ENCODE peak calls at places on chromosomes 1 and 21, in nine cellular contexts. Y, K, S, Z, G, X, T, V and L are unnamed samples.

GRCh38 chr1:47637111-47637685 is 199.4 kb downstream of the FOXD2 start:
- DNase-seq in Y (no peak), K (no peak), S (no peak), Z (no peak), G (no peak), X (no peak), T (no peak), V (no peak), L (no peak)

GRCh38 chr1:55056632-55056992 is 17.3 kb downstream of the PCSK9 start:
- DNase-seq in Y (no peak), K (no peak), S (no peak), Z (no peak), G (no peak), X (no peak), T (no peak), V (no peak), L (no peak)

GRCh38 chr1:246012271-246012854 is 494.7 kb downstream of the SMYD3 start:
- DNase-seq in Y (peak), K (peak), S (peak), Z (peak), G (no peak), X (peak), T (peak), V (peak), L (peak)

GRCh38 chr1:210598135-210598652 is 269.5 kb downstream of the HHAT start:
- DNase-seq in Y (no peak), K (peak), S (no peak), Z (no peak), G (no peak), X (no peak), T (no peak), V (no peak), L (no peak)

GRCh38 chr1:232678185-232678886 is 48.4 kb upstream of the SIPA1L2 start:
- DNase-seq in Y (no peak), K (no peak), S (no peak), Z (peak), G (no peak), X (no peak), T (peak), V (peak), L (no peak)

GRCh38 chr1:224615861-224616760 is at the start of gene CNIH3:
- DNase-seq in Y (no peak), K (no peak), S (no peak), Z (peak), G (no peak), X (peak), T (peak), V (peak), L (peak)

GRCh38 chr21:44365251-44365966 is 12.0 kb downstream of the TRPM2 start:
- DNase-seq in Y (no peak), K (no peak), S (no peak), Z (no peak), G (peak), X (no peak), T (no peak), V (no peak), L (no peak)

GRCh38 chr1:109761227-109762038 is 2.3 kb downstream of the EPS8L3 start:
- DNase-seq in Y (no peak), K (no peak), S (no peak), Z (no peak), G (peak), X (no peak), T (no peak), V (no peak), L (no peak)

GRCh38 chr1:26225033-26225831 is 8.8 kb upstream of the CEP85 start:
- DNase-seq in Y (no peak), K (no peak), S (no peak), Z (no peak), G (peak), X (no peak), T (no peak), V (no peak), L (no peak)

GRCh38 chr21:36849461-36849860 is 117.0 kb downstream of the HLCS start:
- DNase-seq in Y (no peak), K (no peak), S (no peak), Z (no peak), G (no peak), X (no peak), T (peak), V (no peak), L (no peak)

GRCh38 chr21:35226960-35227741 is 178.0 kb upstream of the RUNX1 start:
- DNase-seq in Y (peak), K (no peak), S (no peak), Z (peak), G (no peak), X (no peak), T (peak), V (peak), L (peak)

GRCh38 chr1:206717237-206717989 is 32.7 kb downstream of the MAPKAPK2 start:
- DNase-seq in Y (peak), K (no peak), S (no peak), Z (no peak), G (no peak), X (no peak), T (no peak), V (no peak), L (peak)

GRCh38 chr1:25779387-25779786 is 20.6 kb upstream of the SELENON start:
- DNase-seq in Y (no peak), K (no peak), S (no peak), Z (no peak), G (no peak), X (no peak), T (no peak), V (no peak), L (no peak)

GRCh38 chr21:37668462-37669239 is 247.6 kb downstream of the KCNJ6 start:
- DNase-seq in Y (no peak), K (no peak), S (no peak), Z (no peak), G (no peak), X (no peak), T (no peak), V (no peak), L (no peak)

GRCh38 chr1:93080424-93080823 is 1.3 kb downstream of the MTF2 start:
- DNase-seq in Y (peak), K (peak), S (peak), Z (peak), G (no peak), X (peak), T (peak), V (peak), L (peak)

GRCh38 chr1:8397511-8397910 is 79.6 kb downstream of the SLC45A1 start:
- DNase-seq in Y (peak), K (no peak), S (no peak), Z (no peak), G (no peak), X (no peak), T (no peak), V (no peak), L (peak)

GRCh38 chr1:31013187-31013864 is 52.2 kb downstream of the PUM1 start:
- DNase-seq in Y (no peak), K (no peak), S (no peak), Z (no peak), G (no peak), X (peak), T (peak), V (no peak), L (peak)

GRCh38 chr1:232182206-232182605 is 447.7 kb downstream of the SIPA1L2 start:
- DNase-seq in Y (no peak), K (no peak), S (no peak), Z (no peak), G (no peak), X (no peak), T (no peak), V (no peak), L (no peak)

GRCh38 chr1:235646463-235646862 is 3.1 kb downstream of the GNG4 start:
- DNase-seq in Y (no peak), K (no peak), S (no peak), Z (no peak), G (no peak), X (no peak), T (no peak), V (peak), L (no peak)

GRCh38 chr1:216960716-216961115 is 237.5 kb upstream of the ESRRG start:
- DNase-seq in Y (no peak), K (no peak), S (no peak), Z (no peak), G (no peak), X (no peak), T (no peak), V (no peak), L (no peak)

GRCh38 chr1:235998812-235999211 is 66.1 kb downstream of the NID1 start:
- DNase-seq in Y (no peak), K (no peak), S (no peak), Z (no peak), G (peak), X (no peak), T (no peak), V (no peak), L (peak)

GRCh38 chr1:169515641-169516040 is 29.9 kb upstream of the SLC19A2 start:
- DNase-seq in Y (no peak), K (no peak), S (no peak), Z (no peak), G (no peak), X (no peak), T (no peak), V (no peak), L (no peak)

GRCh38 chr1:119380983-119381662 is 12.5 kb downstream of the HAO2 start:
- DNase-seq in Y (no peak), K (no peak), S (no peak), Z (no peak), G (no peak), X (no peak), T (no peak), V (no peak), L (no peak)

GRCh38 chr1:93029317-93029716 is 49.8 kb upstream of the MTF2 start:
- DNase-seq in Y (peak), K (no peak), S (no peak), Z (no peak), G (no peak), X (no peak), T (no peak), V (no peak), L (peak)

GRCh38 chr1:9262587-9262986 is 28.0 kb downstream of the H6PD start:
- DNase-seq in Y (no peak), K (no peak), S (no peak), Z (no peak), G (no peak), X (no peak), T (peak), V (no peak), L (no peak)

GRCh38 chr1:8903908-8904650 is 25.6 kb upstream of the ENO1 start:
- DNase-seq in Y (no peak), K (peak), S (no peak), Z (no peak), G (peak), X (no peak), T (peak), V (no peak), L (peak)

GRCh38 chr1:2104621-2105427 is 54.6 kb downstream of the PRKCZ start:
- DNase-seq in Y (no peak), K (no peak), S (no peak), Z (no peak), G (no peak), X (no peak), T (peak), V (no peak), L (no peak)